ENCODE peak calls at places on chromosomes 6 and 20, in eight cellular contexts. X is heart right ventricle, F is IMR-90, C is SJSA1, Q is mammary epithelial cell, Y is neuronal stem cell, L is psoas muscle, A is heart left ventricle. S is an unnamed sample.

GRCh38 chr6:74879234-74879633 is 326.6 kb downstream of the COL12A1 start:
- DNase-seq in Y (no peak), L (no peak), F (peak; percentile 95), Q (peak; percentile 89), A (no peak), C (peak; percentile 74), X (no peak), S (no peak)

GRCh38 chr6:88339816-88340215 is 173.7 kb upstream of the CNR1 start:
- DNase-seq in F (no peak), L (no peak), Y (no peak), X (no peak), A (no peak), Q (no peak), C (no peak), S (no peak)

GRCh38 chr6:147222160-147222838 is 18.1 kb downstream of the STXBP5 start:
- DNase-seq in X (no peak), L (no peak), Q (no peak), Y (no peak), A (no peak), F (peak; percentile 52), C (peak; percentile 16), S (no peak)

GRCh38 chr20:57070296-57070695 is 196.1 kb downstream of the BMP7 start:
- DNase-seq in Y (no peak), Q (no peak), X (no peak), F (no peak), L (no peak), A (no peak), C (no peak), S (no peak)

GRCh38 chr6:82588020-82588419 is 224.4 kb downstream of the TPBG start:
- DNase-seq in Y (no peak), C (no peak), Q (no peak), A (no peak), L (no peak), F (no peak), X (no peak), S (no peak)

GRCh38 chr6:170255426-170256125 is 35.3 kb downstream of the DLL1 start:
- DNase-seq in F (no peak), C (no peak), Q (no peak), L (no peak), A (peak; percentile 15), X (no peak), Y (no peak), S (no peak)

GRCh38 chr6:112269165-112269564 is 14.8 kb upstream of the LAMA4 start:
- DNase-seq in C (peak; percentile 22), L (no peak), Y (no peak), Q (no peak), X (peak; percentile 28), F (peak; percentile 31), A (no peak), S (no peak)

GRCh38 chr6:114040871-114041270 is 69.9 kb upstream of the HDAC2 start:
- DNase-seq in L (no peak), Y (no peak), A (no peak), F (no peak), Q (peak; percentile 11), X (no peak), C (no peak), S (no peak)

GRCh38 chr6:143271024-143271423 is 179.5 kb downstream of the ADAT2 start:
- DNase-seq in A (peak; percentile 50), C (no peak), Y (no peak), Q (peak; percentile 80), L (no peak), F (peak; percentile 82), X (peak; percentile 69), S (no peak)

GRCh38 chr6:30542915-30543314 is 13.4 kb downstream of the GNL1 start:
- DNase-seq in X (no peak), F (peak; percentile 63), Q (no peak), A (no peak), C (no peak), Y (no peak), L (no peak), S (no peak)

GRCh38 chr20:51043811-51044210 is 20.9 kb upstream of the KCNG1 start:
- DNase-seq in Q (peak; percentile 46), C (no peak), X (no peak), L (no peak), Y (no peak), A (no peak), F (peak; percentile 84), S (no peak)

GRCh38 chr6:168428052-168428829 is 12.7 kb upstream of the SMOC2 start:
- DNase-seq in Q (no peak), A (no peak), F (no peak), Y (no peak), C (no peak), L (no peak), X (no peak), S (no peak)

GRCh38 chr20:662289-663192 is 9.5 kb upstream of the SRXN1 start:
- DNase-seq in Y (no peak), X (no peak), F (no peak), C (no peak), A (no peak), L (no peak), Q (no peak), S (no peak)

DNA sequence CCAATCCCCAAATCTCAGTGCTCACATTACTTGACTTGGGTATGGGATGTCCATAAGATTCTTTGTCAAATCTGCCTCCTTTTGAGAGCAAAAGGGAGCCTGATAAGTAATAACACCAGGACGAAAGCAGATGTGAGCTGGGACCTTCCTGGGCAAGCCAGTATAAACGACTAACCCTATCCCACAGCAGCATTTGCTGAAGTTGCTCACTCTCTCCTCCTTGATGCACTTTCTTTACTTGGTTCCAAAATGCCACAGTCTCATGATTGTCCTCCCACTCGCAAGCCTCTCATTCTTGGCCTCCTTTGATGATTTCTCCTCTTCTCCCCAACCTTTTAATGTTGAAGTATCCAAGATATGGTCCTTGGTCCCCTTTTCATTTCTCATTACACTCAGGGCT is 44.7 kb upstream of the TAGAP start:
- DNase-seq in A (no peak), L (no peak), Y (no peak), C (no peak), X (no peak), Q (no peak), F (no peak), S (no peak)
- H3K27ac ChIP-seq in A (no peak overlapping the region), L (no peak overlapping the region), Y (no peak overlapping the region), C (no peak overlapping the region), X (no peak overlapping the region), Q (no peak overlapping the region), F (no peak overlapping the region), S (no peak overlapping the region)

DNA sequence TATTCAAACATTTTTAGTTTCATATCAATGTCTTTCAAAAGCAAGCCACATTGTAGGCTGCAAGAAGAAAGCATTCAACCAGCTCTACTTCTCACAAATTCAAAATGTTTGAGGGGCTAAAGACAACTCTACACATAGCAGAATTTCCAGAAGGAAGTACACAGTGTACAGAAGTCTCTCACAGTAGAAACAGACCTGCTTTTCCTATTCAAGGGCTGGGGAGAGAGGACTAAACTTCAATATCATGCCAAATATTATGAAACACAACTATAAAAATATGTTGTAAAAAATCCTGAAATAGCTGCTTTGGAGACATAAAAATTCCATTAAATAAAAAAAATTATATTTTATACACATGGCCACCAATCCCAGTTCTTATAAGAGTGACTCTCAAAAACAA is 70.8 kb upstream of the IPCEF1 start:
- DNase-seq in C (no peak), F (no peak), Q (no peak), A (no peak), Y (no peak), X (no peak), L (no peak), S (no peak)
- H3K4me3 ChIP-seq in C (no peak overlapping the region), F (no peak overlapping the region), Q (no peak overlapping the region), A (no peak overlapping the region), Y (no peak overlapping the region), X (no peak overlapping the region), L (no peak overlapping the region), S (no peak overlapping the region)

GRCh38 chr20:38889792-38890496 is 36.3 kb upstream of the FAM83D start:
- DNase-seq in F (no peak), X (no peak), A (no peak), L (no peak), Y (no peak), C (no peak), Q (no peak), S (no peak)
- H3K27ac ChIP-seq in F (no peak overlapping the region), X (no peak overlapping the region), A (no peak overlapping the region), L (no peak overlapping the region), Y (no peak overlapping the region), C (no peak overlapping the region), Q (no peak overlapping the region), S (no peak overlapping the region)

GRCh38 chr6:72689107-72689954 is 67.5 kb downstream of the KCNQ5 start:
- DNase-seq in C (no peak), F (no peak), L (no peak), A (no peak), Q (no peak), X (no peak), Y (peak; percentile 8), S (no peak)
- H3K4me3 ChIP-seq in C (no peak overlapping the region), F (no peak overlapping the region), L (no peak overlapping the region), A (no peak overlapping the region), Q (no peak overlapping the region), X (no peak overlapping the region), Y (no peak overlapping the region), S (no peak overlapping the region)

GRCh38 chr6:152750694-152751093 is at the start of gene VIP:
- DNase-seq in F (peak; percentile 42), C (peak; percentile 24), X (no peak), Y (peak; percentile 62), L (no peak), Q (peak; percentile 45), A (no peak), S (no peak)
- H3K27ac ChIP-seq in F (no peak within 1 kb of the TSS), C (no peak within 1 kb of the TSS), X (no peak within 1 kb of the TSS), Y (no peak within 1 kb of the TSS), L (no peak within 1 kb of the TSS), Q (no peak within 1 kb of the TSS), A (no peak within 1 kb of the TSS), S (no peak within 1 kb of the TSS)